ENCODE peak calls at places on chromosomes 2 and 18, in nine cellular contexts. One of them, this sample, is unnamed.

GRCh38 chr2:29068513-29068912 is 5.8 kb downstream of the PCARE start:
- DNase-seq in BE2C: no peak
- DNase-seq in CD8-positive, alpha-beta T cell: no peak
- DNase-seq in upper lobe of right lung: no peak
- DNase-seq in mesendoderm: no peak
- DNase-seq in tibial nerve: no peak
- DNase-seq in esophagus squamous epithelium: no peak
- DNase-seq in pancreas: no peak
- DNase-seq in CD8-positive, alpha-beta memory T cell: no peak
- DNase-seq in this sample: no peak

GRCh38 chr2:83364264-83364663 is 1094.8 kb downstream of the SUCLG1 start:
- DNase-seq in BE2C: no peak
- DNase-seq in esophagus squamous epithelium: no peak
- DNase-seq in upper lobe of right lung: no peak
- DNase-seq in tibial nerve: no peak
- DNase-seq in CD8-positive, alpha-beta memory T cell: no peak
- DNase-seq in mesendoderm: no peak
- DNase-seq in pancreas: no peak
- DNase-seq in CD8-positive, alpha-beta T cell: no peak
- DNase-seq in this sample: no peak

GRCh38 chr2:161594445-161594844 is 29.8 kb upstream of the SLC4A10 start:
- DNase-seq in pancreas: no peak
- DNase-seq in upper lobe of right lung: no peak
- DNase-seq in mesendoderm: no peak
- DNase-seq in CD8-positive, alpha-beta T cell: no peak
- DNase-seq in esophagus squamous epithelium: no peak
- DNase-seq in CD8-positive, alpha-beta memory T cell: no peak
- DNase-seq in BE2C: no peak
- DNase-seq in tibial nerve: no peak
- DNase-seq in this sample: no peak

GRCh38 chr2:55901322-55901721 is 22.3 kb downstream of the EFEMP1 start:
- DNase-seq in upper lobe of right lung: no peak
- DNase-seq in CD8-positive, alpha-beta T cell: no peak
- DNase-seq in CD8-positive, alpha-beta memory T cell: no peak
- DNase-seq in pancreas: no peak
- DNase-seq in tibial nerve: no peak
- DNase-seq in esophagus squamous epithelium: no peak
- DNase-seq in BE2C: no peak
- DNase-seq in mesendoderm: peak; percentile 59
- DNase-seq in this sample: peak; percentile 56

GRCh38 chr18:49788327-49788908 is 24.9 kb downstream of the ACAA2 start:
- DNase-seq in CD8-positive, alpha-beta T cell: no peak
- DNase-seq in mesendoderm: no peak
- DNase-seq in esophagus squamous epithelium: no peak
- DNase-seq in upper lobe of right lung: no peak
- DNase-seq in BE2C: no peak
- DNase-seq in pancreas: no peak
- DNase-seq in tibial nerve: no peak
- DNase-seq in CD8-positive, alpha-beta memory T cell: no peak
- DNase-seq in this sample: no peak

GRCh38 chr18:3186678-3187658 is 32.8 kb downstream of the MYOM1 start:
- DNase-seq in CD8-positive, alpha-beta T cell: no peak
- DNase-seq in upper lobe of right lung: no peak
- DNase-seq in pancreas: peak; percentile 32
- DNase-seq in esophagus squamous epithelium: no peak
- DNase-seq in CD8-positive, alpha-beta memory T cell: no peak
- DNase-seq in tibial nerve: no peak
- DNase-seq in mesendoderm: peak; percentile 11
- DNase-seq in BE2C: peak; percentile 18
- DNase-seq in this sample: no peak

GRCh38 chr2:236715511-236715961 is 145.9 kb downstream of the ACKR3 start:
- DNase-seq in mesendoderm: no peak
- DNase-seq in BE2C: no peak
- DNase-seq in pancreas: no peak
- DNase-seq in CD8-positive, alpha-beta memory T cell: no peak
- DNase-seq in esophagus squamous epithelium: no peak
- DNase-seq in upper lobe of right lung: no peak
- DNase-seq in tibial nerve: peak; percentile 46
- DNase-seq in CD8-positive, alpha-beta T cell: no peak
- DNase-seq in this sample: peak; percentile 92

GRCh38 chr2:49000692-49001091 is 153.6 kb downstream of the FSHR start:
- DNase-seq in pancreas: no peak
- DNase-seq in tibial nerve: no peak
- DNase-seq in mesendoderm: no peak
- DNase-seq in CD8-positive, alpha-beta T cell: no peak
- DNase-seq in CD8-positive, alpha-beta memory T cell: no peak
- DNase-seq in BE2C: no peak
- DNase-seq in upper lobe of right lung: no peak
- DNase-seq in esophagus squamous epithelium: no peak
- DNase-seq in this sample: no peak

GRCh38 chr2:86280191-86280667 is 57.2 kb downstream of the REEP1 start:
- DNase-seq in esophagus squamous epithelium: no peak
- DNase-seq in tibial nerve: no peak
- DNase-seq in upper lobe of right lung: peak; percentile 21
- DNase-seq in CD8-positive, alpha-beta memory T cell: no peak
- DNase-seq in BE2C: no peak
- DNase-seq in pancreas: no peak
- DNase-seq in CD8-positive, alpha-beta T cell: no peak
- DNase-seq in mesendoderm: no peak
- DNase-seq in this sample: no peak

GRCh38 chr18:45783097-45784075 is 42.1 kb upstream of the SIGLEC15 start:
- DNase-seq in upper lobe of right lung: no peak
- DNase-seq in pancreas: no peak
- DNase-seq in esophagus squamous epithelium: no peak
- DNase-seq in mesendoderm: peak; percentile 84
- DNase-seq in BE2C: no peak
- DNase-seq in CD8-positive, alpha-beta T cell: no peak
- DNase-seq in tibial nerve: no peak
- DNase-seq in CD8-positive, alpha-beta memory T cell: no peak
- DNase-seq in this sample: peak; percentile 55

GRCh38 chr2:139813340-139813739 is 1033.2 kb upstream of the NXPH2 start:
- DNase-seq in upper lobe of right lung: no peak
- DNase-seq in CD8-positive, alpha-beta memory T cell: no peak
- DNase-seq in mesendoderm: no peak
- DNase-seq in CD8-positive, alpha-beta T cell: no peak
- DNase-seq in BE2C: no peak
- DNase-seq in pancreas: no peak
- DNase-seq in tibial nerve: no peak
- DNase-seq in esophagus squamous epithelium: no peak
- DNase-seq in this sample: no peak

GRCh38 chr2:218342837-218343236 is 13.8 kb upstream of the CATIP start:
- DNase-seq in CD8-positive, alpha-beta memory T cell: no peak
- DNase-seq in esophagus squamous epithelium: no peak
- DNase-seq in mesendoderm: no peak
- DNase-seq in CD8-positive, alpha-beta T cell: no peak
- DNase-seq in pancreas: no peak
- DNase-seq in upper lobe of right lung: no peak
- DNase-seq in tibial nerve: no peak
- DNase-seq in BE2C: no peak
- DNase-seq in this sample: no peak

GRCh38 chr18:28794459-28795245 is 617.7 kb upstream of the CDH2 start:
- DNase-seq in pancreas: no peak
- DNase-seq in CD8-positive, alpha-beta memory T cell: no peak
- DNase-seq in BE2C: no peak
- DNase-seq in tibial nerve: no peak
- DNase-seq in mesendoderm: no peak
- DNase-seq in esophagus squamous epithelium: no peak
- DNase-seq in upper lobe of right lung: no peak
- DNase-seq in CD8-positive, alpha-beta T cell: no peak
- DNase-seq in this sample: peak; percentile 47

GRCh38 chr18:45383228-45383627 is 232.0 kb upstream of the SLC14A2 start:
- DNase-seq in esophagus squamous epithelium: no peak
- DNase-seq in CD8-positive, alpha-beta memory T cell: no peak
- DNase-seq in CD8-positive, alpha-beta T cell: no peak
- DNase-seq in mesendoderm: peak; percentile 30
- DNase-seq in tibial nerve: no peak
- DNase-seq in pancreas: no peak
- DNase-seq in upper lobe of right lung: no peak
- DNase-seq in BE2C: no peak
- DNase-seq in this sample: no peak

GRCh38 chr18:59769105-59769865 is 72.1 kb upstream of the CCBE1 start:
- DNase-seq in CD8-positive, alpha-beta memory T cell: no peak
- DNase-seq in CD8-positive, alpha-beta T cell: no peak
- DNase-seq in pancreas: no peak
- DNase-seq in esophagus squamous epithelium: no peak
- DNase-seq in upper lobe of right lung: no peak
- DNase-seq in tibial nerve: no peak
- DNase-seq in mesendoderm: no peak
- DNase-seq in BE2C: no peak
- DNase-seq in this sample: no peak

DNA sequence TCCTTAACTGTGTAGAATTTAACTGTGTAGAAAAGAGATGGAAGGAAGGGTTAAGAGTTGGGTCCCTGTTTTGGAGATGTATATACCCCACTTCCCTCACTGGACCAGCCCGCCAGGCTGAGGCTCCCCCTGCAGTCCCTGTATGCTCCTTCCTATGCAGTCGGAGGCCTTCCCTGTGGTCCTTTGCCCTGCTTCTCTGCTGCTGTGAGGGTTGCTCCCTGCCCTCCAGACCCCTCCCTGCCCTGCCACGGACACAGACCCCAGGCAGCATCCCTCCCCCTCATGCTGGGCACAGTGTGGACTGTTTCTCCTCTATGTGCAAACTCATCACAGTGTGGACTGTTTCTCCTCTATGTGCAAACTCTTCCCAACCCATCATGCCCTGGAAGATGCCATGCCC is 88.7 kb downstream of the TGOLN2 start:
- DNase-seq in esophagus squamous epithelium: no peak
- DNase-seq in upper lobe of right lung: no peak
- DNase-seq in CD8-positive, alpha-beta memory T cell: no peak
- DNase-seq in CD8-positive, alpha-beta T cell: no peak
- DNase-seq in BE2C: no peak
- DNase-seq in pancreas: no peak
- DNase-seq in mesendoderm: no peak
- DNase-seq in tibial nerve: no peak
- DNase-seq in this sample: no peak
- H3K4me1 ChIP-seq in esophagus squamous epithelium: peaks cover 4% of the 10 kb centered on the region
- H3K4me1 ChIP-seq in upper lobe of right lung: peaks cover 10% of the 10 kb centered on the region
- H3K4me1 ChIP-seq in CD8-positive, alpha-beta memory T cell: no peaks in the 10 kb centered on the region
- H3K4me1 ChIP-seq in CD8-positive, alpha-beta T cell: no peaks in the 10 kb centered on the region
- H3K4me1 ChIP-seq in BE2C: no peaks in the 10 kb centered on the region
- H3K4me1 ChIP-seq in pancreas: no peaks in the 10 kb centered on the region
- H3K4me1 ChIP-seq in mesendoderm: peaks cover 24% of the 10 kb centered on the region
- H3K4me1 ChIP-seq in tibial nerve: no peaks in the 10 kb centered on the region
- H3K4me1 ChIP-seq in this sample: no peaks in the 10 kb centered on the region

GRCh38 chr18:13485182-13485581 is 241.2 kb downstream of the FAM210A start:
- DNase-seq in CD8-positive, alpha-beta T cell: no peak
- DNase-seq in esophagus squamous epithelium: no peak
- DNase-seq in BE2C: no peak
- DNase-seq in upper lobe of right lung: no peak
- DNase-seq in CD8-positive, alpha-beta memory T cell: no peak
- DNase-seq in tibial nerve: no peak
- DNase-seq in pancreas: no peak
- DNase-seq in mesendoderm: no peak
- DNase-seq in this sample: no peak
- H3K36me3 ChIP-seq in CD8-positive, alpha-beta T cell: peaks cover 6% of the 10 kb centered on the region
- H3K36me3 ChIP-seq in esophagus squamous epithelium: no peaks in the 10 kb centered on the region
- H3K36me3 ChIP-seq in BE2C: no peaks in the 10 kb centered on the region
- H3K36me3 ChIP-seq in upper lobe of right lung: no peaks in the 10 kb centered on the region
- H3K36me3 ChIP-seq in CD8-positive, alpha-beta memory T cell: no peaks in the 10 kb centered on the region
- H3K36me3 ChIP-seq in tibial nerve: no peaks in the 10 kb centered on the region
- H3K36me3 ChIP-seq in pancreas: no peaks in the 10 kb centered on the region
- H3K36me3 ChIP-seq in mesendoderm: no peaks in the 10 kb centered on the region
- H3K36me3 ChIP-seq in this sample: no peaks in the 10 kb centered on the region

GRCh38 chr2:235264512-235264911 is 229.3 kb upstream of the AGAP1 start:
- DNase-seq in CD8-positive, alpha-beta T cell: no peak
- DNase-seq in BE2C: no peak
- DNase-seq in mesendoderm: no peak
- DNase-seq in upper lobe of right lung: no peak
- DNase-seq in pancreas: no peak
- DNase-seq in tibial nerve: no peak
- DNase-seq in CD8-positive, alpha-beta memory T cell: no peak
- DNase-seq in esophagus squamous epithelium: no peak
- DNase-seq in this sample: no peak

GRCh38 chr2:235262750-235263149 is 231.1 kb upstream of the AGAP1 start:
- DNase-seq in pancreas: no peak
- DNase-seq in CD8-positive, alpha-beta T cell: no peak
- DNase-seq in BE2C: no peak
- DNase-seq in mesendoderm: no peak
- DNase-seq in CD8-positive, alpha-beta memory T cell: no peak
- DNase-seq in tibial nerve: no peak
- DNase-seq in esophagus squamous epithelium: no peak
- DNase-seq in upper lobe of right lung: no peak
- DNase-seq in this sample: no peak

GRCh38 chr2:235265348-235265965 is 228.4 kb upstream of the AGAP1 start:
- DNase-seq in esophagus squamous epithelium: no peak
- DNase-seq in CD8-positive, alpha-beta T cell: no peak
- DNase-seq in CD8-positive, alpha-beta memory T cell: no peak
- DNase-seq in upper lobe of right lung: no peak
- DNase-seq in pancreas: no peak
- DNase-seq in BE2C: peak; percentile 74
- DNase-seq in tibial nerve: no peak
- DNase-seq in mesendoderm: no peak
- DNase-seq in this sample: no peak

GRCh38 chr2:235263205-235264120 is 230.4 kb upstream of the AGAP1 start:
- DNase-seq in mesendoderm: peak; percentile 68
- DNase-seq in CD8-positive, alpha-beta T cell: no peak
- DNase-seq in esophagus squamous epithelium: no peak
- DNase-seq in pancreas: peak; percentile 44
- DNase-seq in upper lobe of right lung: peak; percentile 68
- DNase-seq in CD8-positive, alpha-beta memory T cell: no peak
- DNase-seq in BE2C: peak; percentile 77
- DNase-seq in tibial nerve: peak; percentile 83
- DNase-seq in this sample: peak; percentile 95

DNA sequence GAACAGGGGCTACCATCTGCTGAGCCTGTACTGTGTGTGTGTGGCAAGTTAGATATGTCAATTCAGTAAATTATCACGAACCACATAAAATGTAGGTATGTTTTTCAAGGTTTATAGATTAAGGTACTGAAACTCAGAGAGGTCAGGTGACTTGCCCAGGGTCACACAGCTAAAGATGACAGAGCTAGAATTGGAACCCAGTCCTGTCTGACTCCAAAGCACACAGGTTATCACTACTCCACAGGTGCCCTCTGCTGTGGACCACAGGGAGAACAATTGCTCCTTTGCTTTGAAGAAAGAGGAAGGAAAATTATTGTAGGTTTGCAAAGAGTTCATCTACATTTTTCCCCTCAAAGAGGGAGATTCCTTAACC is 229.7 kb upstream of the AGAP1 start:
- DNase-seq in pancreas: no peak
- DNase-seq in BE2C: no peak
- DNase-seq in tibial nerve: no peak
- DNase-seq in upper lobe of right lung: no peak
- DNase-seq in CD8-positive, alpha-beta T cell: no peak
- DNase-seq in esophagus squamous epithelium: no peak
- DNase-seq in mesendoderm: no peak
- DNase-seq in CD8-positive, alpha-beta memory T cell: no peak
- DNase-seq in this sample: no peak
- H3K4me1 ChIP-seq in pancreas: no peaks in the 10 kb centered on the region
- H3K4me1 ChIP-seq in BE2C: peaks cover 6% of the 10 kb centered on the region
- H3K4me1 ChIP-seq in tibial nerve: no peaks in the 10 kb centered on the region
- H3K4me1 ChIP-seq in upper lobe of right lung: peaks cover 7% of the 10 kb centered on the region
- H3K4me1 ChIP-seq in CD8-positive, alpha-beta T cell: no peaks in the 10 kb centered on the region
- H3K4me1 ChIP-seq in esophagus squamous epithelium: no peaks in the 10 kb centered on the region
- H3K4me1 ChIP-seq in mesendoderm: no peaks in the 10 kb centered on the region
- H3K4me1 ChIP-seq in CD8-positive, alpha-beta memory T cell: no peaks in the 10 kb centered on the region
- H3K4me1 ChIP-seq in this sample: peaks cover 44% of the 10 kb centered on the region

DNA sequence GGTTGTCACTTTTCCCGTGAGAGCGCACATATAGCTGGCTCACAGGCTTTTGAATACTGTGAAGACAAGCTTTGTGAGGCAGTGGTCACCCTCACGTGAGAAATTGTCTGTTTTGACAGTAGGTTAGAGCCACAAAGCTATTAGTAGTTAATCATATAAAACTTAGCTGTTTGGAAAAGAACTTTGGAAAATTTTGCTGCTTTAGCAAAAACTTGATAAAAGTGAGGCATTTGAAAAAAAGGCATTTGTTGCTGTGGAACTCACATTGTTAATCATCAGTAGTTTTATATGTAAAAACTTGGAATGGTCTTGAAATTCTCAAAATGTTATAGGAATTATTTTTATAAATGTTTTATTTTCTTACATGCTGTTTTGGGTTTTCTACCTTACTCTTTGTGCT is 22.3 kb downstream of the C2orf74 start:
- DNase-seq in CD8-positive, alpha-beta T cell: no peak
- DNase-seq in upper lobe of right lung: no peak
- DNase-seq in esophagus squamous epithelium: no peak
- DNase-seq in CD8-positive, alpha-beta memory T cell: no peak
- DNase-seq in pancreas: no peak
- DNase-seq in mesendoderm: no peak
- DNase-seq in tibial nerve: no peak
- DNase-seq in BE2C: no peak
- DNase-seq in this sample: no peak
- H3K36me3 ChIP-seq in CD8-positive, alpha-beta T cell: peaks cover 62% of the 10 kb centered on the region
- H3K36me3 ChIP-seq in upper lobe of right lung: peaks cover 91% of the 10 kb centered on the region
- H3K36me3 ChIP-seq in esophagus squamous epithelium: peaks cover 19% of the 10 kb centered on the region
- H3K36me3 ChIP-seq in CD8-positive, alpha-beta memory T cell: peaks cover 39% of the 10 kb centered on the region
- H3K36me3 ChIP-seq in pancreas: peaks cover 64% of the 10 kb centered on the region
- H3K36me3 ChIP-seq in mesendoderm: peaks cover 23% of the 10 kb centered on the region
- H3K36me3 ChIP-seq in tibial nerve: peaks cover 24% of the 10 kb centered on the region
- H3K36me3 ChIP-seq in BE2C: peaks cover 13% of the 10 kb centered on the region
- H3K36me3 ChIP-seq in this sample: peaks cover 94% of the 10 kb centered on the region